ENCODE peak calls at places on chromosomes 4 and X, in nine cellular contexts. L, I, Q, J, Y, E, B, H and X are unnamed samples.

GRCh38 chr4:150501019-150501727 is 80.8 kb upstream of the MAB21L2 start:
- DNase-seq in L (peak), I (peak), Q (no peak), J (peak), Y (no peak), E (peak), B (no peak), H (peak), X (no peak)

GRCh38 chr4:164169591-164169990 is 584.3 kb upstream of the SMIM31 start:
- DNase-seq in L (no peak), I (no peak), Q (no peak), J (no peak), Y (no peak), E (no peak), B (no peak), H (no peak), X (no peak)

GRCh38 chr4:77600521-77601451 is 4.8 kb upstream of the CXCL13 start:
- DNase-seq in L (peak), I (peak), Q (peak), J (peak), Y (peak), E (no peak), B (peak), H (peak), X (no peak)

GRCh38 chr4:17285747-17286146 is 226.1 kb downstream of the QDPR start:
- DNase-seq in L (no peak), I (no peak), Q (peak), J (no peak), Y (no peak), E (no peak), B (no peak), H (no peak), X (no peak)

GRCh38 chrX:10010686-10011085 is 43.5 kb downstream of the CLDN34 start:
- DNase-seq in L (no peak), I (no peak), Q (no peak), J (peak), Y (no peak), E (no peak), B (no peak), H (peak), X (no peak)

GRCh38 chr4:108383157-108383556 is 214.4 kb upstream of the LEF1 start:
- DNase-seq in L (no peak), I (no peak), Q (no peak), J (no peak), Y (no peak), E (no peak), B (no peak), H (no peak), X (no peak)

GRCh38 chr4:88866862-88867550 is 169.4 kb upstream of the NAP1L5 start:
- DNase-seq in L (no peak), I (no peak), Q (peak), J (peak), Y (no peak), E (peak), B (no peak), H (peak), X (no peak)

GRCh38 chr4:51895816-51896408 is 53.0 kb downstream of the DCUN1D4 start:
- DNase-seq in L (peak), I (peak), Q (peak), J (peak), Y (peak), E (peak), B (peak), H (peak), X (peak)

GRCh38 chrX:1475881-1476280 is 23.2 kb upstream of the ASMTL start:
- DNase-seq in L (no peak), I (no peak), Q (no peak), J (no peak), Y (no peak), E (no peak), B (no peak), H (no peak), X (no peak)

GRCh38 chrX:53795583-53795982 is 109.1 kb upstream of the HUWE1 start:
- DNase-seq in L (no peak), I (no peak), Q (no peak), J (peak), Y (no peak), E (peak), B (no peak), H (no peak), X (no peak)

GRCh38 chrX:50812995-50813842 is 775 bp downstream of the SHROOM4 start:
- DNase-seq in L (peak), I (peak), Q (no peak), J (peak), Y (peak), E (no peak), B (peak), H (no peak), X (no peak)

GRCh38 chr4:106659386-106659785 is 290.8 kb upstream of the GIMD1 start:
- DNase-seq in L (no peak), I (peak), Q (no peak), J (no peak), Y (no peak), E (peak), B (no peak), H (no peak), X (no peak)

GRCh38 chr4:96016615-96017299 is 176.9 kb downstream of the PDHA2 start:
- DNase-seq in L (no peak), I (no peak), Q (no peak), J (no peak), Y (no peak), E (no peak), B (no peak), H (no peak), X (no peak)

GRCh38 chrX:97366246-97366645 is 482.5 kb downstream of the RPA4 start:
- DNase-seq in L (no peak), I (no peak), Q (no peak), J (no peak), Y (no peak), E (no peak), B (no peak), H (no peak), X (no peak)

GRCh38 chr4:81352476-81352875 is 119.2 kb downstream of the RASGEF1B start:
- DNase-seq in L (peak), I (no peak), Q (no peak), J (peak), Y (no peak), E (peak), B (no peak), H (no peak), X (no peak)

GRCh38 chrX:22300130-22300529 is 27.4 kb downstream of the CBLL2 start:
- DNase-seq in L (peak), I (peak), Q (peak), J (peak), Y (no peak), E (peak), B (no peak), H (peak), X (no peak)

GRCh38 chr4:52102587-52102986 is 51.5 kb downstream of the SPATA18 start:
- DNase-seq in L (no peak), I (no peak), Q (no peak), J (peak), Y (no peak), E (peak), B (no peak), H (peak), X (no peak)

GRCh38 chrX:48521353-48522243 is at the start of gene EBP:
- DNase-seq in L (peak), I (peak), Q (peak), J (peak), Y (peak), E (peak), B (peak), H (peak), X (peak)

GRCh38 chr4:150037251-150037856 is 40.9 kb upstream of the DCLK2 start:
- DNase-seq in L (no peak), I (no peak), Q (no peak), J (no peak), Y (no peak), E (no peak), B (no peak), H (no peak), X (no peak)

GRCh38 chr4:122045533-122045932 is 93.7 kb upstream of the TRPC3 start:
- DNase-seq in L (peak), I (peak), Q (peak), J (peak), Y (no peak), E (peak), B (peak), H (peak), X (no peak)

GRCh38 chr4:40246938-40247337 is 50.1 kb downstream of the RHOH start:
- DNase-seq in L (no peak), I (no peak), Q (no peak), J (no peak), Y (no peak), E (no peak), B (peak), H (no peak), X (no peak)

GRCh38 chr4:61301285-61301684 is 101.2 kb downstream of the ADGRL3 start:
- DNase-seq in L (no peak), I (no peak), Q (no peak), J (no peak), Y (no peak), E (no peak), B (no peak), H (no peak), X (no peak)

GRCh38 chr4:117203231-117203630 is 117.9 kb upstream of the TRAM1L1 start:
- DNase-seq in L (no peak), I (no peak), Q (no peak), J (no peak), Y (no peak), E (no peak), B (no peak), H (no peak), X (no peak)

GRCh38 chr4:76690906-76691275 is 207.1 kb downstream of the SOWAHB start:
- DNase-seq in L (no peak), I (no peak), Q (no peak), J (peak), Y (no peak), E (no peak), B (no peak), H (no peak), X (no peak)

GRCh38 chr4:188986271-188986689 is 847.0 kb downstream of the TRIML1 start:
- DNase-seq in L (peak), I (no peak), Q (peak), J (peak), Y (no peak), E (peak), B (no peak), H (peak), X (no peak)

GRCh38 chr4:153001626-153002025 is 65.5 kb downstream of the FHDC1 start:
- DNase-seq in L (no peak), I (peak), Q (no peak), J (peak), Y (no peak), E (no peak), B (no peak), H (no peak), X (no peak)

GRCh38 chrX:13750204-13750603 is 15.7 kb downstream of the OFD1 start:
- DNase-seq in L (no peak), I (peak), Q (peak), J (peak), Y (no peak), E (no peak), B (no peak), H (peak), X (no peak)

GRCh38 chr4:24598025-24598424 is 13.7 kb upstream of the DHX15 start:
- DNase-seq in L (no peak), I (no peak), Q (no peak), J (peak), Y (no peak), E (no peak), B (no peak), H (no peak), X (no peak)

GRCh38 chr4:9880411-9881197 is 99.2 kb downstream of the DRD5 start:
- DNase-seq in L (peak), I (no peak), Q (no peak), J (peak), Y (no peak), E (no peak), B (no peak), H (no peak), X (no peak)

GRCh38 chr4:132417220-132417619 is 731.9 kb upstream of the PCDH10 start:
- DNase-seq in L (no peak), I (no peak), Q (no peak), J (no peak), Y (no peak), E (no peak), B (no peak), H (no peak), X (no peak)

GRCh38 chrX:44675364-44676024 is 132.8 kb upstream of the FUNDC1 start:
- DNase-seq in L (peak), I (no peak), Q (peak), J (peak), Y (no peak), E (peak), B (no peak), H (peak), X (no peak)

GRCh38 chrX:10634681-10635161 is 14.3 kb upstream of the MID1 start:
- DNase-seq in L (peak), I (no peak), Q (no peak), J (peak), Y (no peak), E (peak), B (no peak), H (peak), X (no peak)

GRCh38 chr4:88017516-88018302 is 10.3 kb downstream of the PKD2 start:
- DNase-seq in L (peak), I (no peak), Q (no peak), J (peak), Y (no peak), E (peak), B (no peak), H (peak), X (no peak)

GRCh38 chrX:103556941-103557340 is 28.4 kb upstream of the TCEAL4 start:
- DNase-seq in L (no peak), I (no peak), Q (peak), J (no peak), Y (no peak), E (no peak), B (no peak), H (no peak), X (no peak)

GRCh38 chr4:144356941-144357381 is 216.4 kb upstream of the GYPA start:
- DNase-seq in L (no peak), I (no peak), Q (no peak), J (no peak), Y (no peak), E (no peak), B (no peak), H (no peak), X (no peak)

GRCh38 chrX:154738013-154738738 is 12.7 kb downstream of the GAB3 start:
- DNase-seq in L (peak), I (peak), Q (no peak), J (peak), Y (no peak), E (peak), B (peak), H (peak), X (no peak)

GRCh38 chrX:40539214-40540142 is 41.3 kb upstream of the ATP6AP2 start:
- DNase-seq in L (peak), I (peak), Q (peak), J (peak), Y (peak), E (peak), B (peak), H (peak), X (peak)

GRCh38 chr4:57083107-57083506 is 27.1 kb downstream of the IGFBP7 start:
- DNase-seq in L (no peak), I (no peak), Q (no peak), J (peak), Y (no peak), E (no peak), B (no peak), H (no peak), X (no peak)